ENCODE peak calls at places on chromosomes 1 and 21, in eight cellular contexts. One of them, this sample, is unnamed.

GRCh38 chr1:155913969-155914757 is 3.0 kb upstream of the RIT1 start:
- DNase-seq in GM23338: no peak
- DNase-seq in SK-N-SH: no peak
- DNase-seq in OCI-LY7: no peak
- DNase-seq in hepatocyte: no peak
- DNase-seq in neural progenitor cell: no peak
- DNase-seq in HCT116: no peak
- DNase-seq in MM.1S: no peak
- DNase-seq in this sample: no peak

GRCh38 chr21:46122241-46122671 is 24.3 kb downstream of the COL6A2 start:
- DNase-seq in GM23338: no peak
- DNase-seq in SK-N-SH: no peak
- DNase-seq in OCI-LY7: no peak
- DNase-seq in hepatocyte: no peak
- DNase-seq in neural progenitor cell: no peak
- DNase-seq in HCT116: no peak
- DNase-seq in MM.1S: no peak
- DNase-seq in this sample: peak; percentile 77

GRCh38 chr1:86054396-86054795 is 102.2 kb downstream of the COL24A1 start:
- DNase-seq in GM23338: no peak
- DNase-seq in SK-N-SH: no peak
- DNase-seq in OCI-LY7: no peak
- DNase-seq in hepatocyte: no peak
- DNase-seq in neural progenitor cell: no peak
- DNase-seq in HCT116: no peak
- DNase-seq in MM.1S: peak; percentile 51
- DNase-seq in this sample: no peak

GRCh38 chr1:31701137-31701736 is 2.6 kb downstream of the COL16A1 start:
- DNase-seq in GM23338: no peak
- DNase-seq in SK-N-SH: peak; percentile 86
- DNase-seq in OCI-LY7: no peak
- DNase-seq in hepatocyte: peak; percentile 96
- DNase-seq in neural progenitor cell: no peak
- DNase-seq in HCT116: no peak
- DNase-seq in MM.1S: no peak
- DNase-seq in this sample: peak; percentile 96

GRCh38 chr1:3002349-3003038 is 18.8 kb upstream of the ACTRT2 start:
- DNase-seq in GM23338: no peak
- DNase-seq in SK-N-SH: no peak
- DNase-seq in OCI-LY7: no peak
- DNase-seq in hepatocyte: no peak
- DNase-seq in neural progenitor cell: no peak
- DNase-seq in HCT116: no peak
- DNase-seq in MM.1S: no peak
- DNase-seq in this sample: no peak

GRCh38 chr1:59361766-59362165 is 64.9 kb downstream of the FGGY start:
- DNase-seq in GM23338: no peak
- DNase-seq in SK-N-SH: no peak
- DNase-seq in OCI-LY7: no peak
- DNase-seq in hepatocyte: no peak
- DNase-seq in neural progenitor cell: no peak
- DNase-seq in HCT116: no peak
- DNase-seq in MM.1S: no peak
- DNase-seq in this sample: no peak

GRCh38 chr1:69662321-69662720 is 94.6 kb downstream of the LRRC7 start:
- DNase-seq in GM23338: no peak
- DNase-seq in SK-N-SH: no peak
- DNase-seq in OCI-LY7: no peak
- DNase-seq in hepatocyte: no peak
- DNase-seq in neural progenitor cell: no peak
- DNase-seq in HCT116: no peak
- DNase-seq in MM.1S: no peak
- DNase-seq in this sample: no peak

GRCh38 chr1:100584761-100585745 is 47.1 kb downstream of the GPR88 start:
- DNase-seq in GM23338: no peak
- DNase-seq in SK-N-SH: no peak
- DNase-seq in OCI-LY7: no peak
- DNase-seq in hepatocyte: no peak
- DNase-seq in neural progenitor cell: no peak
- DNase-seq in HCT116: no peak
- DNase-seq in MM.1S: no peak
- DNase-seq in this sample: peak; percentile 44

GRCh38 chr1:118151312-118151937 is 33.6 kb downstream of the SPAG17 start:
- DNase-seq in GM23338: peak; percentile 76
- DNase-seq in SK-N-SH: peak; percentile 10
- DNase-seq in OCI-LY7: peak; percentile 48
- DNase-seq in hepatocyte: peak; percentile 71
- DNase-seq in neural progenitor cell: peak; percentile 68
- DNase-seq in HCT116: peak; percentile 39
- DNase-seq in MM.1S: peak; percentile 29
- DNase-seq in this sample: peak; percentile 79

GRCh38 chr1:204730826-204731459 is 45.4 kb upstream of the LRRN2 start:
- DNase-seq in GM23338: peak; percentile 27
- DNase-seq in SK-N-SH: no peak
- DNase-seq in OCI-LY7: no peak
- DNase-seq in hepatocyte: no peak
- DNase-seq in neural progenitor cell: no peak
- DNase-seq in HCT116: no peak
- DNase-seq in MM.1S: no peak
- DNase-seq in this sample: peak; percentile 63

GRCh38 chr1:162956922-162957321 is 95.9 kb upstream of the CCDC190 start:
- DNase-seq in GM23338: no peak
- DNase-seq in SK-N-SH: no peak
- DNase-seq in OCI-LY7: no peak
- DNase-seq in hepatocyte: no peak
- DNase-seq in neural progenitor cell: no peak
- DNase-seq in HCT116: no peak
- DNase-seq in MM.1S: no peak
- DNase-seq in this sample: no peak

GRCh38 chr1:211515090-211516023 is 23.4 kb upstream of the RD3 start:
- DNase-seq in GM23338: peak; percentile 81
- DNase-seq in SK-N-SH: peak; percentile 94
- DNase-seq in OCI-LY7: peak; percentile 77
- DNase-seq in hepatocyte: peak; percentile 94
- DNase-seq in neural progenitor cell: peak; percentile 86
- DNase-seq in HCT116: peak; percentile 93
- DNase-seq in MM.1S: peak; percentile 89
- DNase-seq in this sample: peak; percentile 90

GRCh38 chr1:163275222-163275621 is 46.5 kb upstream of the NUF2 start:
- DNase-seq in GM23338: no peak
- DNase-seq in SK-N-SH: no peak
- DNase-seq in OCI-LY7: no peak
- DNase-seq in hepatocyte: peak; percentile 19
- DNase-seq in neural progenitor cell: no peak
- DNase-seq in HCT116: no peak
- DNase-seq in MM.1S: no peak
- DNase-seq in this sample: no peak

GRCh38 chr1:107378602-107379265 is 237.9 kb downstream of the NTNG1 start:
- DNase-seq in GM23338: no peak
- DNase-seq in SK-N-SH: no peak
- DNase-seq in OCI-LY7: no peak
- DNase-seq in hepatocyte: no peak
- DNase-seq in neural progenitor cell: no peak
- DNase-seq in HCT116: no peak
- DNase-seq in MM.1S: no peak
- DNase-seq in this sample: no peak

GRCh38 chr1:24186711-24186992 is 437 bp downstream of the IFNLR1 start:
- DNase-seq in GM23338: no peak
- DNase-seq in SK-N-SH: no peak
- DNase-seq in OCI-LY7: no peak
- DNase-seq in hepatocyte: no peak
- DNase-seq in neural progenitor cell: no peak
- DNase-seq in HCT116: no peak
- DNase-seq in MM.1S: no peak
- DNase-seq in this sample: no peak

GRCh38 chr1:155932085-155932484 is 2.1 kb downstream of the KHDC4 start:
- DNase-seq in GM23338: no peak
- DNase-seq in SK-N-SH: no peak
- DNase-seq in OCI-LY7: no peak
- DNase-seq in hepatocyte: no peak
- DNase-seq in neural progenitor cell: no peak
- DNase-seq in HCT116: no peak
- DNase-seq in MM.1S: no peak
- DNase-seq in this sample: peak; percentile 63

GRCh38 chr1:151542710-151543129 is 2.6 kb downstream of the TUFT1 start:
- DNase-seq in GM23338: no peak
- DNase-seq in SK-N-SH: no peak
- DNase-seq in OCI-LY7: no peak
- DNase-seq in hepatocyte: peak; percentile 41
- DNase-seq in neural progenitor cell: no peak
- DNase-seq in HCT116: no peak
- DNase-seq in MM.1S: peak; percentile 5
- DNase-seq in this sample: peak; percentile 84

GRCh38 chr1:109112652-109113285 is 1.1 kb upstream of the ELAPOR1 start:
- DNase-seq in GM23338: peak; percentile 99
- DNase-seq in SK-N-SH: peak; percentile 93
- DNase-seq in OCI-LY7: peak; percentile 83
- DNase-seq in hepatocyte: peak; percentile 94
- DNase-seq in neural progenitor cell: peak; percentile 99
- DNase-seq in HCT116: peak; percentile 80
- DNase-seq in MM.1S: peak; percentile 61
- DNase-seq in this sample: peak; percentile 87

GRCh38 chr1:9375912-9376311 is 83.2 kb downstream of the SPSB1 start:
- DNase-seq in GM23338: no peak
- DNase-seq in SK-N-SH: no peak
- DNase-seq in OCI-LY7: no peak
- DNase-seq in hepatocyte: no peak
- DNase-seq in neural progenitor cell: no peak
- DNase-seq in HCT116: no peak
- DNase-seq in MM.1S: no peak
- DNase-seq in this sample: no peak

GRCh38 chr1:12450090-12450764 is 167.8 kb downstream of the DHRS3 start:
- DNase-seq in GM23338: no peak
- DNase-seq in SK-N-SH: no peak
- DNase-seq in OCI-LY7: no peak
- DNase-seq in hepatocyte: no peak
- DNase-seq in neural progenitor cell: no peak
- DNase-seq in HCT116: no peak
- DNase-seq in MM.1S: no peak
- DNase-seq in this sample: no peak

GRCh38 chr1:94004924-94005323 is 95.7 kb upstream of the GCLM start:
- DNase-seq in GM23338: no peak
- DNase-seq in SK-N-SH: no peak
- DNase-seq in OCI-LY7: no peak
- DNase-seq in hepatocyte: no peak
- DNase-seq in neural progenitor cell: no peak
- DNase-seq in HCT116: no peak
- DNase-seq in MM.1S: no peak
- DNase-seq in this sample: peak; percentile 26

GRCh38 chr1:86018311-86018923 is 138.2 kb downstream of the COL24A1 start:
- DNase-seq in GM23338: peak; percentile 68
- DNase-seq in SK-N-SH: peak; percentile 31
- DNase-seq in OCI-LY7: peak; percentile 40
- DNase-seq in hepatocyte: peak; percentile 45
- DNase-seq in neural progenitor cell: peak; percentile 48
- DNase-seq in HCT116: peak; percentile 12
- DNase-seq in MM.1S: peak; percentile 60
- DNase-seq in this sample: peak; percentile 68

DNA sequence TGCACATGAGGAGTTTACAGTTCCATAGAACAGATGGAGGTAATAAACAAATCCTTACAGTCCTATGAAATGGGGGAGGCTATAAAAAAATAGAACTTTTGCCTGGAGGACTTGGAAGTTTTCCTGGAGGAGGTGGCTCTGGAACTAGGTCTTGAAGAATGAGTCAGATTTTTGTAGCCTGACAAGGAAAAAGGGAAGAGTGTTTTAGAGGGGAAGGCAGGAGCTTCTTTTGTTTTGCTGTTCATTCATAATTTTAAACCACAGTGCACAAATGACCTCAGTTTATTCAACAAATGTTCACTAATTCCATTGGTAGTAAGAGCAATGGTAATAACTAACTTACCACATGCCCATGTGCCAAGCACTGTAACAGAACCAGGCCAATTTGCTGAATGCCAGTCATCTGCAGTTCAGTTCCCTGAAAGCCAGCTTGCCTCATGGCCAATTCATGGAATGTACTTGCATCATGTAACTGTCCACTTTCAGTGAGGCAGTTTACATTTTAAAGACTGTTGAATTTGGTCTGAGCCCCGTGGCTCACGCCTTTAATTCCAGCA is 2.8 kb downstream of the DIO1 start:
- DNase-seq in GM23338: no peak
- DNase-seq in SK-N-SH: no peak
- DNase-seq in OCI-LY7: no peak
- DNase-seq in hepatocyte: peak; percentile 36
- DNase-seq in neural progenitor cell: no peak
- DNase-seq in HCT116: no peak
- DNase-seq in MM.1S: no peak
- DNase-seq in this sample: peak; percentile 80
- TF ChIP-seq EZH2phosphoT487 in GM23338: no peak
- TF ChIP-seq EZH2phosphoT487 in SK-N-SH: no peak
- TF ChIP-seq EZH2phosphoT487 in OCI-LY7: no peak
- TF ChIP-seq EZH2phosphoT487 in hepatocyte: no peak
- TF ChIP-seq EZH2phosphoT487 in neural progenitor cell: no peak
- TF ChIP-seq EZH2phosphoT487 in HCT116: no peak
- TF ChIP-seq EZH2phosphoT487 in MM.1S: no peak
- TF ChIP-seq EZH2phosphoT487 in this sample: no peak

GRCh38 chr21:15625363-15625762 is 104.4 kb upstream of the USP25 start:
- DNase-seq in GM23338: no peak
- DNase-seq in SK-N-SH: no peak
- DNase-seq in OCI-LY7: no peak
- DNase-seq in hepatocyte: no peak
- DNase-seq in neural progenitor cell: no peak
- DNase-seq in HCT116: no peak
- DNase-seq in MM.1S: no peak
- DNase-seq in this sample: no peak
- TF ChIP-seq CTCF in GM23338: no peak
- TF ChIP-seq CTCF in SK-N-SH: no peak
- TF ChIP-seq CTCF in OCI-LY7: no peak
- TF ChIP-seq CTCF in hepatocyte: no peak
- TF ChIP-seq CTCF in neural progenitor cell: no peak
- TF ChIP-seq CTCF in HCT116: no peak
- TF ChIP-seq CTCF in MM.1S: no peak
- TF ChIP-seq CTCF in this sample: no peak

GRCh38 chr1:186722711-186723309 is 42.6 kb upstream of the PTGS2 start:
- DNase-seq in GM23338: peak; percentile 80
- DNase-seq in SK-N-SH: peak; percentile 23
- DNase-seq in OCI-LY7: peak; percentile 57
- DNase-seq in hepatocyte: peak; percentile 70
- DNase-seq in neural progenitor cell: peak; percentile 65
- DNase-seq in HCT116: peak; percentile 51
- DNase-seq in MM.1S: peak; percentile 82
- DNase-seq in this sample: peak; percentile 57
- TF ChIP-seq EZH2phosphoT487 in GM23338: no peak
- TF ChIP-seq EZH2phosphoT487 in SK-N-SH: no peak
- TF ChIP-seq EZH2phosphoT487 in OCI-LY7: no peak
- TF ChIP-seq EZH2phosphoT487 in hepatocyte: no peak
- TF ChIP-seq EZH2phosphoT487 in neural progenitor cell: no peak
- TF ChIP-seq EZH2phosphoT487 in HCT116: no peak
- TF ChIP-seq EZH2phosphoT487 in MM.1S: no peak
- TF ChIP-seq EZH2phosphoT487 in this sample: no peak

GRCh38 chr1:152546704-152547103 is 19.9 kb downstream of the LCE3E start:
- DNase-seq in GM23338: no peak
- DNase-seq in SK-N-SH: no peak
- DNase-seq in OCI-LY7: no peak
- DNase-seq in hepatocyte: no peak
- DNase-seq in neural progenitor cell: no peak
- DNase-seq in HCT116: no peak
- DNase-seq in MM.1S: no peak
- DNase-seq in this sample: no peak

GRCh38 chr1:152539901-152540300 is 25.6 kb downstream of the CRCT1 start:
- DNase-seq in GM23338: no peak
- DNase-seq in SK-N-SH: no peak
- DNase-seq in OCI-LY7: no peak
- DNase-seq in hepatocyte: no peak
- DNase-seq in neural progenitor cell: no peak
- DNase-seq in HCT116: no peak
- DNase-seq in MM.1S: no peak
- DNase-seq in this sample: no peak

GRCh38 chr1:152543808-152544207 is 22.8 kb downstream of the LCE3E start:
- DNase-seq in GM23338: peak; percentile 65
- DNase-seq in SK-N-SH: no peak
- DNase-seq in OCI-LY7: peak; percentile 8
- DNase-seq in hepatocyte: no peak
- DNase-seq in neural progenitor cell: no peak
- DNase-seq in HCT116: peak; percentile 28
- DNase-seq in MM.1S: no peak
- DNase-seq in this sample: peak; percentile 14
- TF ChIP-seq CTCF in GM23338: peak; percentile 53
- TF ChIP-seq CTCF in SK-N-SH: peak; percentile 40
- TF ChIP-seq CTCF in OCI-LY7: peak; percentile 64
- TF ChIP-seq CTCF in hepatocyte: no peak
- TF ChIP-seq CTCF in neural progenitor cell: no peak
- TF ChIP-seq CTCF in HCT116: no peak
- TF ChIP-seq CTCF in MM.1S: peak; percentile 12
- TF ChIP-seq CTCF in this sample: peak; percentile 62